ENCODE peak calls at places on chromosomes 13 and 19, in four cellular contexts. U is type B pancreatic cell, F is A549, X is activated B cell treated with CpG ODN at 0.5 μM for 24 hours. Q is an unnamed sample.

GRCh38 chr13:49400755-49401659 is 42.9 kb downstream of the CAB39L start:
- DNase-seq in U (no peak), F (no peak), X (no peak), Q (no peak)

GRCh38 chr19:53076984-53077383 is 26.2 kb downstream of the ZNF160 start:
- DNase-seq in U (no peak), F (peak), X (no peak), Q (peak)

GRCh38 chr13:90420683-90421082 is 926.8 kb upstream of the MIR17HG start:
- DNase-seq in U (no peak), F (no peak), X (no peak), Q (no peak)

GRCh38 chr19:31285744-31286143 is 63.5 kb downstream of the TSHZ3 start:
- DNase-seq in U (no peak), F (no peak), X (no peak), Q (no peak)

GRCh38 chr13:113749956-113750355 is 9.1 kb upstream of the TMEM255B start:
- DNase-seq in U (no peak), F (no peak), X (no peak), Q (no peak)

GRCh38 chr19:12331211-12331941 is 2.1 kb downstream of the ZNF563 start:
- DNase-seq in U (no peak), F (no peak), X (peak), Q (no peak)

GRCh38 chr13:113969973-113970611 is 3.8 kb downstream of the C13orf46 start:
- DNase-seq in U (no peak), F (no peak), X (no peak), Q (no peak)

GRCh38 chr19:47467914-47468313 is 3.8 kb downstream of the SLC8A2 start:
- DNase-seq in U (no peak), F (no peak), X (no peak), Q (peak)

GRCh38 chr13:65921933-65922332 is 1308.2 kb downstream of the PCDH9 start:
- DNase-seq in U (no peak), F (no peak), X (no peak), Q (no peak)

GRCh38 chr13:65929436-65929835 is 1300.7 kb downstream of the PCDH9 start:
- DNase-seq in U (no peak), F (no peak), X (no peak), Q (no peak)

GRCh38 chr13:65932013-65932412 is 1298.1 kb downstream of the PCDH9 start:
- DNase-seq in U (no peak), F (no peak), X (no peak), Q (no peak)

GRCh38 chr13:65932587-65933239 is 1297.4 kb downstream of the PCDH9 start:
- DNase-seq in U (no peak), F (no peak), X (no peak), Q (no peak)

GRCh38 chr13:65926750-65927171 is 1303.4 kb downstream of the PCDH9 start:
- DNase-seq in U (no peak), F (peak), X (no peak), Q (no peak)
- TF ChIP-seq CTCF in U (peak), F (no peak), X (no peak), Q (peak)

DNA sequence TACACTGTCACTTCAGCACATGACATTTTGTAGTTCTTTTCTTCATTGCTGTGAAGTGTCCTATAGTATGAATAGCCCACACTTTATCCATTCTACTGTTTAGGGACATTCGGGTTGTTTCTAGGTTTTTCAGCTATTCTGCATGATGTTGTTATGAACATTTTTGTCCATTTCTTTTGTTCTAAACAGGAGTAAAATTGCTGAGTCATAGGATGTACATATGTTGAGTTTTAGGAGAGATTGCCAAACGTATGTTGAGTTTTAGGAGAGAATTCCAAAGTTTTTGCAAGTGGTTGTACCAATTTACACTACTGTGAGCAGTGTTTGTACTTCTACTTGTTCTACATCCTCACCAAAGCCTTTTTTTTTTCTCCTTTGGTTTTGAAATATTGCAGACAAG is 115.0 kb downstream of the MTUS2 start:
- DNase-seq in U (no peak), F (no peak), X (no peak), Q (no peak)
- TF ChIP-seq CTCF in U (no peak), F (no peak), X (no peak), Q (no peak)

GRCh38 chr19:29478578-29479565 is 46.9 kb upstream of the VSTM2B start:
- DNase-seq in U (peak), F (peak), X (no peak), Q (no peak)
- TF ChIP-seq CTCF in U (peak), F (peak), X (no peak), Q (peak)

GRCh38 chr19:46022061-46022430 is 807 bp downstream of the PGLYRP1 start:
- DNase-seq in U (no peak), F (no peak), X (no peak), Q (no peak)

GRCh38 chr19:46022431-46023310 is at the start of gene PGLYRP1:
- DNase-seq in U (no peak), F (no peak), X (no peak), Q (no peak)

GRCh38 chr19:46020819-46021125 is 2.1 kb downstream of the PGLYRP1 start:
- DNase-seq in U (no peak), F (no peak), X (no peak), Q (no peak)

GRCh38 chr19:46023311-46023779 is 492 bp upstream of the PGLYRP1 start:
- DNase-seq in U (no peak), F (no peak), X (no peak), Q (no peak)

DNA sequence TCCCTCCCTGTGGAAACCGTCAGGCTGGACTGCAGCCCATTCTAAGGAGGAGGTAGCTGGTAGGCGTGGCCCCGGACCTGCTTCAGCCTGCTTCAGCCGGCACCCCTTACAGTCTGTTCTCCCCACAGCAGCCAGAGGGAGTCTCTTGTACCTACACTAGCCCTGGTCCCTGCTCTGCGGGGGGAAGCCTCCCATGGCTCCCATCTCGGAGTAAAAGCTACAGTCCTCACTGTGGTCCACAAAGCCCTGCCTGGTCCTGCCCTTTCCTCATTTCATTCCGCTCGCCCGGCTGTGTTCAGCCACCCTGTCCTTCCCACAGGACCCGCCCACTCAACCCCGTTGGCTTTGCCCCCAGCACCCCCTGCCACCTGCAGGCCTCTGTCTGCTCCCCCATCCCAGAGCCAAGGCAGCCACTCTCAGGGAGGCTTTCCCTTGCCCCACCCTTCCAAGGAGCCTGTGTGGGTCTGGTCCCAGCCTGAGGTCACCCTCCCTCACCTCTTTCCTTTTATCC is 1.3 kb downstream of the PGLYRP1 start:
- DNase-seq in U (no peak), F (peak), X (no peak), Q (no peak)
- TF ChIP-seq CTCF in U (no peak), F (no peak), X (no peak), Q (no peak)

GRCh38 chr13:29760561-29760960 is 89.9 kb downstream of the UBL3 start:
- DNase-seq in U (no peak), F (no peak), X (no peak), Q (no peak)

GRCh38 chr13:29761160-29761559 is 89.3 kb downstream of the UBL3 start:
- DNase-seq in U (no peak), F (no peak), X (no peak), Q (no peak)

GRCh38 chr13:29763426-29764180 is 86.8 kb downstream of the UBL3 start:
- DNase-seq in U (no peak), F (no peak), X (no peak), Q (no peak)

GRCh38 chr13:29758591-29759114 is 91.8 kb downstream of the UBL3 start:
- DNase-seq in U (no peak), F (no peak), X (peak), Q (no peak)

DNA sequence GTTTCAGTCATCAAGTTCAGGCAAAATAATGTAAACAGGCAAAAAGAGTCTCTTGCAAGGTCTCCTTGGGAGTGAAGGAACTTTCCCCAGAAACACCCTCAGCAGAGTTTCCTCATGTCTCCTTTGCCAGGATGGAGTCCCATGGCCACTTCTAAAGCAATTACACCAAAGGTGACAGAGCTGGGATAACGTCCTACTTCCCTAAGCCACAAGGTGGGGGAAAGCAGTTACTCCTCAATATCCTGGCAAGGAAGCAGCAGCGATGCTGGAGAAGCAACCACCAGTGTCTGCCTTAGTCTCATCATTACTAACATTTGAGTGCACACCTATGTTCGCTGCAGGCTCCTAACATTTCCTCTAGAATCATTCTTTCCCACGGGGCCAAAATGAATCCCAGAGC is 88.6 kb downstream of the UBL3 start:
- DNase-seq in U (no peak), F (no peak), X (no peak), Q (no peak)
- TF ChIP-seq CTCF in U (no peak), F (no peak), X (no peak), Q (no peak)

DNA sequence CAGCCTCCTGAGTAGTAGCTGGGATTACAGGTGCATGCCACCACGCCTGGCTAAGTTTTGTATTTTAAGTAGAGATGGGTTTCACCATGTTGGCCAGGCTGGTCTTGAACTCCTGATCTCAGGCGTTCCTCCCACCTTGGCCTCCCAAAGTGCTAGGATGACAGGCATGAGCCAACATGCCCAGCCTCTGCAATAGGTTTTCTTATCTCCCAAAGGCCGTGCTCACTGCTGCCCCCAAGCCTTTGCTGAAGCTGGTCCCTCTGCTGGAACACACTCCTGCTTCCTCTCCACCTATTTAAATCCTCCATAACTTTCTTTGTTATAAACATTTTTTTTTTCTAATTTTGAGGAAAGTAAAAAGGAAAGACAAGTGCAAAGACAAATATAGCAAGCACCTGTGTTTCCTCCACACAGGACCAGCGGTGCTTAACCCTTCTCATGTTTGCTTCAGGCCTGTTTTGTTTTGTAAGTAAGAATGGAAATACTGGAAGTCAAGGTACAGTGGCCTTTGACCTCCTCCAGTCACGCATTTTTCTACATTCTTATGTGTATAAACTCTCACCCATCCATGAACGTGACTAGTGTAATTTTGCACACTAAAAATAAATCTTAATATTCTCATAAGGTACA is 14.5 kb upstream of the TNFAIP8L1 start:
- DNase-seq in U (no peak), F (peak), X (no peak), Q (no peak)
- TF ChIP-seq CTCF in U (peak), F (peak), X (no peak), Q (peak)

GRCh38 chr19:9735986-9736385 is 32.6 kb downstream of the ZNF846 start:
- DNase-seq in U (no peak), F (no peak), X (no peak), Q (no peak)
- TF ChIP-seq CTCF in U (no peak), F (no peak), X (no peak), Q (no peak)

DNA sequence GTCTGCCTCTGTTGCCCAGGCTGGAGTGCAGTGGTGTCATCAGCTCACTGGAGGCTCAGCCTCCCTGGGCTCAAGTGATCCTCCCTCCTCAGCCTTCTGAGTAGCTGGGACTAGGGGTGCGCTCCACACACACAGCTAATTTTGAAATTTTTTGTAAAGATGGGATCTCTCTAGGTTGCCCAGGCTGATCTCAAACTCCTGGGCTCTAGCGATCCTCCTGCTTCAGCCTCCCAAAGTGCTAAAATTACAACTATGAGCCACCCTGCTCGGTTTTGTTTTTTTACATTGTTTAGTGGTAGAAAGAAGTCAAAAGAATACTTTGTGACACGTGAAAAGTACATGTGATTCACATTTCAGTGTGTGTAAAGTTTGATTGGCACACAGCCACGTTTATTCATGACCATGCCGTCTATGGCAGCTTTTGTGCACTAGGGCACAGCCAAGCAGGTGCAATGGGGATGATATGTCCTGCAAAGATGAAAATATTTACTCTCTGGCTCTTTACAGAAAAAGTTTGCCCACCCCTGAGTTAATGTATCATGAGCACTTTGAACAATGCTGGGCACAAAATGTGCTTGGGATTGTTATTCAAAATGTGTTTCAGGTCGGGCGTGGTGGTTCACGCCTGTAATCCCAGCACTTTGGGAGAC is 16.2 kb upstream of the NFIC start:
- DNase-seq in U (no peak), F (no peak), X (no peak), Q (no peak)
- TF ChIP-seq CTCF in U (no peak), F (no peak), X (no peak), Q (no peak)

Q was measured in D721Med.